ENCODE peak calls at places on chromosomes 2 and 18, in seven cellular contexts. One of them, this sample, is unnamed.

GRCh38 chr2:148814143-148814852 is 60.7 kb upstream of the KIF5C start:
- DNase-seq in OCI-LY7: no peak
- DNase-seq in adrenal gland: peak; percentile 55
- DNase-seq in spleen: no peak
- DNase-seq in kidney: no peak
- DNase-seq in body of pancreas: peak; percentile 31
- DNase-seq in transverse colon: peak; percentile 26
- DNase-seq in this sample: no peak

GRCh38 chr2:27721335-27721734 is 50.2 kb upstream of the MRPL33 start:
- DNase-seq in kidney: no peak
- DNase-seq in spleen: no peak
- DNase-seq in OCI-LY7: no peak
- DNase-seq in adrenal gland: peak; percentile 79
- DNase-seq in body of pancreas: no peak
- DNase-seq in transverse colon: no peak
- DNase-seq in this sample: no peak

GRCh38 chr2:128796321-128796720 is 477.7 kb upstream of the HS6ST1 start:
- DNase-seq in adrenal gland: no peak
- DNase-seq in transverse colon: no peak
- DNase-seq in OCI-LY7: no peak
- DNase-seq in spleen: no peak
- DNase-seq in kidney: no peak
- DNase-seq in body of pancreas: no peak
- DNase-seq in this sample: no peak

GRCh38 chr2:28393115-28393836 is 618 bp downstream of the FOSL2 start:
- DNase-seq in body of pancreas: peak; percentile 73
- DNase-seq in adrenal gland: peak; percentile 69
- DNase-seq in OCI-LY7: no peak
- DNase-seq in spleen: peak; percentile 90
- DNase-seq in kidney: peak; percentile 94
- DNase-seq in transverse colon: peak; percentile 60
- DNase-seq in this sample: peak; percentile 72

GRCh38 chr18:13464432-13465125 is 246.0 kb downstream of the LDLRAD4 start:
- DNase-seq in kidney: no peak
- DNase-seq in transverse colon: peak; percentile 59
- DNase-seq in adrenal gland: peak; percentile 60
- DNase-seq in body of pancreas: no peak
- DNase-seq in OCI-LY7: peak; percentile 91
- DNase-seq in spleen: peak; percentile 92
- DNase-seq in this sample: peak; percentile 50

GRCh38 chr2:240402566-240403295 is 32.7 kb upstream of the GPC1 start:
- DNase-seq in transverse colon: no peak
- DNase-seq in body of pancreas: peak; percentile 3
- DNase-seq in adrenal gland: no peak
- DNase-seq in spleen: peak; percentile 63
- DNase-seq in OCI-LY7: no peak
- DNase-seq in kidney: peak; percentile 41
- DNase-seq in this sample: no peak

GRCh38 chr2:136019304-136019703 is 33.9 kb upstream of the DARS1 start:
- DNase-seq in OCI-LY7: peak; percentile 59
- DNase-seq in transverse colon: no peak
- DNase-seq in spleen: no peak
- DNase-seq in kidney: no peak
- DNase-seq in adrenal gland: no peak
- DNase-seq in body of pancreas: no peak
- DNase-seq in this sample: no peak

GRCh38 chr2:151999058-151999457 is 99.8 kb downstream of the CACNB4 start:
- DNase-seq in adrenal gland: peak; percentile 61
- DNase-seq in spleen: no peak
- DNase-seq in body of pancreas: peak; percentile 65
- DNase-seq in OCI-LY7: peak; percentile 59
- DNase-seq in kidney: no peak
- DNase-seq in transverse colon: peak; percentile 34
- DNase-seq in this sample: no peak

GRCh38 chr2:8876628-8877027 is 39.2 kb upstream of the KIDINS220 start:
- DNase-seq in transverse colon: no peak
- DNase-seq in spleen: no peak
- DNase-seq in kidney: no peak
- DNase-seq in OCI-LY7: no peak
- DNase-seq in body of pancreas: no peak
- DNase-seq in adrenal gland: no peak
- DNase-seq in this sample: no peak

GRCh38 chr2:77910136-77910535 is 388.0 kb upstream of the LRRTM4 start:
- DNase-seq in adrenal gland: no peak
- DNase-seq in spleen: no peak
- DNase-seq in OCI-LY7: no peak
- DNase-seq in body of pancreas: no peak
- DNase-seq in transverse colon: no peak
- DNase-seq in kidney: no peak
- DNase-seq in this sample: no peak

GRCh38 chr2:229996320-229996719 is 72.4 kb downstream of the SLC16A14 start:
- DNase-seq in transverse colon: no peak
- DNase-seq in body of pancreas: no peak
- DNase-seq in OCI-LY7: no peak
- DNase-seq in spleen: no peak
- DNase-seq in kidney: no peak
- DNase-seq in adrenal gland: no peak
- DNase-seq in this sample: no peak

GRCh38 chr2:134421556-134422328 is 167.9 kb downstream of the MGAT5 start:
- DNase-seq in adrenal gland: no peak
- DNase-seq in transverse colon: no peak
- DNase-seq in spleen: no peak
- DNase-seq in body of pancreas: no peak
- DNase-seq in OCI-LY7: no peak
- DNase-seq in kidney: no peak
- DNase-seq in this sample: no peak

GRCh38 chr2:64915510-64915900 is 73.7 kb upstream of the SLC1A4 start:
- DNase-seq in OCI-LY7: peak; percentile 79
- DNase-seq in spleen: no peak
- DNase-seq in body of pancreas: no peak
- DNase-seq in transverse colon: no peak
- DNase-seq in kidney: no peak
- DNase-seq in adrenal gland: no peak
- DNase-seq in this sample: no peak

GRCh38 chr2:233422050-233422639 is 67.9 kb downstream of the DGKD start:
- DNase-seq in spleen: peak; percentile 93
- DNase-seq in adrenal gland: no peak
- DNase-seq in OCI-LY7: peak; percentile 83
- DNase-seq in body of pancreas: peak; percentile 72
- DNase-seq in transverse colon: peak; percentile 90
- DNase-seq in kidney: no peak
- DNase-seq in this sample: peak; percentile 92

GRCh38 chr2:144458536-144458935 is 61.4 kb downstream of the ZEB2 start:
- DNase-seq in adrenal gland: no peak
- DNase-seq in spleen: no peak
- DNase-seq in OCI-LY7: no peak
- DNase-seq in kidney: no peak
- DNase-seq in transverse colon: no peak
- DNase-seq in body of pancreas: no peak
- DNase-seq in this sample: no peak

GRCh38 chr2:108621087-108621559 is 86.9 kb downstream of the LIMS1 start:
- DNase-seq in OCI-LY7: peak; percentile 90
- DNase-seq in transverse colon: peak; percentile 58
- DNase-seq in spleen: peak; percentile 91
- DNase-seq in adrenal gland: no peak
- DNase-seq in kidney: peak; percentile 78
- DNase-seq in body of pancreas: peak; percentile 69
- DNase-seq in this sample: peak; percentile 77

GRCh38 chr2:41774011-41774605 is 273.7 kb upstream of the PKDCC start:
- DNase-seq in kidney: no peak
- DNase-seq in spleen: no peak
- DNase-seq in transverse colon: no peak
- DNase-seq in OCI-LY7: no peak
- DNase-seq in adrenal gland: no peak
- DNase-seq in body of pancreas: no peak
- DNase-seq in this sample: no peak

GRCh38 chr2:144514731-144515424 is 5.0 kb downstream of the ZEB2 start:
- DNase-seq in body of pancreas: no peak
- DNase-seq in adrenal gland: no peak
- DNase-seq in kidney: no peak
- DNase-seq in spleen: no peak
- DNase-seq in transverse colon: no peak
- DNase-seq in OCI-LY7: no peak
- DNase-seq in this sample: no peak

GRCh38 chr2:105763076-105763475 is 18.4 kb downstream of the NCK2 start:
- DNase-seq in body of pancreas: no peak
- DNase-seq in OCI-LY7: no peak
- DNase-seq in transverse colon: no peak
- DNase-seq in kidney: no peak
- DNase-seq in adrenal gland: no peak
- DNase-seq in spleen: no peak
- DNase-seq in this sample: no peak

GRCh38 chr18:35042389-35043066 is 1.3 kb downstream of the MAPRE2 start:
- DNase-seq in OCI-LY7: peak; percentile 41
- DNase-seq in adrenal gland: no peak
- DNase-seq in spleen: no peak
- DNase-seq in body of pancreas: no peak
- DNase-seq in kidney: no peak
- DNase-seq in transverse colon: no peak
- DNase-seq in this sample: no peak

GRCh38 chr18:35045808-35046207 is 4.6 kb downstream of the MAPRE2 start:
- DNase-seq in OCI-LY7: no peak
- DNase-seq in spleen: no peak
- DNase-seq in body of pancreas: no peak
- DNase-seq in transverse colon: no peak
- DNase-seq in kidney: no peak
- DNase-seq in adrenal gland: no peak
- DNase-seq in this sample: no peak

GRCh38 chr18:35043207-35043606 is 2.0 kb downstream of the MAPRE2 start:
- DNase-seq in body of pancreas: no peak
- DNase-seq in kidney: no peak
- DNase-seq in spleen: no peak
- DNase-seq in transverse colon: no peak
- DNase-seq in adrenal gland: no peak
- DNase-seq in OCI-LY7: no peak
- DNase-seq in this sample: no peak

GRCh38 chr18:35047697-35048292 is 6.6 kb downstream of the MAPRE2 start:
- DNase-seq in transverse colon: no peak
- DNase-seq in OCI-LY7: no peak
- DNase-seq in kidney: no peak
- DNase-seq in body of pancreas: no peak
- DNase-seq in spleen: no peak
- DNase-seq in adrenal gland: no peak
- DNase-seq in this sample: no peak

DNA sequence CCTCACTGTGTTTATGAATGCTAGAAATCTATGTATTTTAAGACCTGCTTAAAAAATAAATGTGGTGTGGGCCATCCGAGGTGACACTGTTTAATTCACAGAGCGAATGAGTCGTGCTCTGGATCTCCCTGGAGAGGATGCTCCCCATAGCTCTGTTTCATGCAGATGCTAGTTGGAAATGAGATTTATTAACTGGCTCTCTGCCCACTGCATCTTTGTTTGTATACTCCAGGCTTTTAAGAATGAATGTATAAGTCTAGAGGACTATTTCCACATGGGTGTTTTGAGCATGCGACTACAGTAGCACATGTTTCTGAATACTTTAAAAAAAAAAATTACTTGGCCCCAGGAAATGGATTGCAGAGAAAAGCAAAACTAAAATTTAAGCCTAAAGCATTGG is 3.9 kb downstream of the MAPRE2 start:
- DNase-seq in transverse colon: no peak
- DNase-seq in kidney: no peak
- DNase-seq in adrenal gland: no peak
- DNase-seq in body of pancreas: no peak
- DNase-seq in OCI-LY7: no peak
- DNase-seq in spleen: no peak
- DNase-seq in this sample: no peak
- H3K4me1 ChIP-seq in transverse colon: peaks cover 29% of the 10 kb centered on the region
- H3K4me1 ChIP-seq in kidney: peaks cover 3% of the 10 kb centered on the region
- H3K4me1 ChIP-seq in adrenal gland: peaks cover 73% of the 10 kb centered on the region
- H3K4me1 ChIP-seq in body of pancreas: peaks cover 32% of the 10 kb centered on the region
- H3K4me1 ChIP-seq in OCI-LY7: peaks cover 40% of the 10 kb centered on the region
- H3K4me1 ChIP-seq in spleen: peaks cover 96% of the 10 kb centered on the region
- H3K4me1 ChIP-seq in this sample: peaks cover 18% of the 10 kb centered on the region

DNA sequence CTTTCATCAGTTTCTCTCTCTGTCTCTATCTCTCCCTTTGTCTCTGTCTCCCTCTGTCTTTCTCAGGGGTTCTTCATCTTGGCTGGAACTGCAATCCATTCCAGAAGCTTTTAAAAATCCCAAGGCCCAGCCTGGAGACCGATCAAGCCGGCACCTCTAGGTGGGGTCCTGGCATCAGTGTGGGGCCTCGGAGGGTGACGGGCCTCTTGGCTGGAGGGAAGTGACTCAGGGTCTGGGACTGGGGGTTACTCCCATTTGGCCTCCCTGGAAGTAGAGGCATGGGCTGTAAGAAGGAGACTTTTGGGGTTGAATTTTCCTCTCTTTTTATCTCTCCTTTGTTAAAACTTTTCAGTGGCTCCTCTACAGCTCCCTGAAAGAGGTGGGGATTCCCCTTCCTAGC is 52.8 kb upstream of the OTOF start:
- DNase-seq in adrenal gland: no peak
- DNase-seq in transverse colon: no peak
- DNase-seq in spleen: peak; percentile 25
- DNase-seq in body of pancreas: no peak
- DNase-seq in kidney: peak; percentile 31
- DNase-seq in OCI-LY7: no peak
- DNase-seq in this sample: no peak
- H3K4me3 ChIP-seq in adrenal gland: no peak overlapping the region
- H3K4me3 ChIP-seq in transverse colon: no peak overlapping the region
- H3K4me3 ChIP-seq in spleen: no peak overlapping the region
- H3K4me3 ChIP-seq in body of pancreas: no peak overlapping the region
- H3K4me3 ChIP-seq in kidney: no peak overlapping the region
- H3K4me3 ChIP-seq in OCI-LY7: no peak overlapping the region
- H3K4me3 ChIP-seq in this sample: no peak overlapping the region

DNA sequence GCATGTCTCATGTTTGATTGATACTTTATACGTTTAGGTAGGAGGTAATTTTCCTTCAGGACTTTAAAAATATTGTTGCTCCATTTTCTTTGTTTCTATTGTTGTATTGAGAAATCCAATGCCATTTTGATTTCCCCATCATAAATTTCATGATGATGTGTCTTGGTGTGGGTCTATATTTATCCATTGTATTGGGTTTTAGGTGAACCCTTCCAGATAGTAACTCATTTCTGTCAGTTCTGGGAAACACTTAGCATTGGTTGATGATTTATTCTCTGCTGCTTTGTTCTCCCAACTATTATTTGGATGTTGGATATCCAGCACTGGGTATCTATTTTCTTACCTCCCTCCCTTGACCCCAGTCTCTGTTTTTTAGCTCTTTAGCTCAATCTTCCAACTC is 10.0 kb downstream of the MRPL19 start:
- DNase-seq in OCI-LY7: no peak
- DNase-seq in adrenal gland: no peak
- DNase-seq in kidney: no peak
- DNase-seq in transverse colon: no peak
- DNase-seq in body of pancreas: no peak
- DNase-seq in spleen: no peak
- DNase-seq in this sample: no peak
- H3K9me3 ChIP-seq in OCI-LY7: no peaks in the 10 kb centered on the region
- H3K9me3 ChIP-seq in adrenal gland: no peaks in the 10 kb centered on the region
- H3K9me3 ChIP-seq in kidney: no peaks in the 10 kb centered on the region
- H3K9me3 ChIP-seq in transverse colon: peaks cover 5% of the 10 kb centered on the region
- H3K9me3 ChIP-seq in body of pancreas: no peaks in the 10 kb centered on the region
- H3K9me3 ChIP-seq in spleen: peaks cover 8% of the 10 kb centered on the region
- H3K9me3 ChIP-seq in this sample: no peaks in the 10 kb centered on the region

DNA sequence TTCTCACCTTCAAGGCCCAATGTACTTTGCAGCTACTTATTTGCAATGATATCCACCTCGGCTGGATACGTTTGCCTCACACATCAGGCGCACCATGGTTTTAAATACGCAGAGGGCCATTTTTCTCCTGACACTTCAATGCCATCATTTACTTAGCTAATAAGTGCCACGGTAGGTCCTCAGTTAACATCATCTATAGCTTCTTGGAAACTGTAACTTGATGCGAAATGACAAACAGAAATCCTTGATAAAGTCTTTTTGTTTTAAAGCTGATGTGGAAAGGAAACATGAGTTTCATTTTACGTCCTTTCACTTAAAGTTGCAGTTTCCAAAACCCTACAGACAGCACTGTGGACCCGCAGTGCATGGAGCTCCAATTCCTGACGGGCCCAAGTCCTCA is 37.1 kb downstream of the ZNF516 start:
- DNase-seq in spleen: peak; percentile 0
- DNase-seq in kidney: no peak
- DNase-seq in OCI-LY7: no peak
- DNase-seq in transverse colon: no peak
- DNase-seq in body of pancreas: no peak
- DNase-seq in adrenal gland: no peak
- DNase-seq in this sample: no peak
- H3K4me1 ChIP-seq in spleen: peaks cover 77% of the 10 kb centered on the region
- H3K4me1 ChIP-seq in kidney: peaks cover 11% of the 10 kb centered on the region
- H3K4me1 ChIP-seq in OCI-LY7: peaks cover 6% of the 10 kb centered on the region
- H3K4me1 ChIP-seq in transverse colon: peaks cover 14% of the 10 kb centered on the region
- H3K4me1 ChIP-seq in body of pancreas: peaks cover 44% of the 10 kb centered on the region
- H3K4me1 ChIP-seq in adrenal gland: peaks cover 52% of the 10 kb centered on the region
- H3K4me1 ChIP-seq in this sample: no peaks in the 10 kb centered on the region

This sample was measured in mucosa of descending colon.